ENCODE peak calls at places on chromosomes 11 and 22, in eight cellular contexts. C, G, J, I, O, U, E and Q are unnamed samples.

GRCh38 chr11:26575946-26576345 is 3.9 kb upstream of the MUC15 start:
- DNase-seq in C (no peak), G (no peak), J (no peak), I (no peak), O (no peak), U (no peak), E (no peak), Q (no peak)

GRCh38 chr11:69962152-69962551 is 116.0 kb upstream of the ANO1 start:
- DNase-seq in C (no peak), G (no peak), J (no peak), I (no peak), O (no peak), U (peak; percentile 83), E (no peak), Q (peak; percentile 33)

GRCh38 chr11:33692013-33692504 is 8.6 kb downstream of the C11orf91 start:
- DNase-seq in C (peak; percentile 69), G (peak; percentile 95), J (no peak), I (no peak), O (peak; percentile 95), U (peak; percentile 99), E (peak; percentile 98), Q (peak; percentile 98)

GRCh38 chr22:43446037-43446803 is 34.4 kb downstream of the MPPED1 start:
- DNase-seq in C (no peak), G (peak; percentile 21), J (peak; percentile 36), I (no peak), O (peak; percentile 11), U (peak; percentile 2), E (peak; percentile 36), Q (no peak)

GRCh38 chr11:126366064-126366822 is 10.8 kb downstream of the ST3GAL4 start:
- DNase-seq in C (peak; percentile 8), G (no peak), J (peak; percentile 74), I (no peak), O (no peak), U (no peak), E (peak; percentile 16), Q (no peak)

GRCh38 chr22:49671331-49672012 is 156.2 kb downstream of the BRD1 start:
- DNase-seq in C (no peak), G (no peak), J (peak; percentile 29), I (peak; percentile 45), O (no peak), U (no peak), E (no peak), Q (no peak)

GRCh38 chr22:46561435-46561905 is 24.1 kb upstream of the CELSR1 start:
- DNase-seq in C (peak; percentile 24), G (no peak), J (no peak), I (no peak), O (no peak), U (peak; percentile 28), E (no peak), Q (no peak)

GRCh38 chr11:898160-898517 is 12.5 kb downstream of the CHID1 start:
- DNase-seq in C (no peak), G (no peak), J (no peak), I (no peak), O (no peak), U (peak; percentile 33), E (no peak), Q (peak; percentile 36)

GRCh38 chr11:1180947-1181391 is 23.2 kb downstream of the MUC5AC start:
- DNase-seq in C (no peak), G (no peak), J (no peak), I (no peak), O (no peak), U (no peak), E (no peak), Q (no peak)

GRCh38 chr22:46911341-46911740 is 148.9 kb downstream of the TBC1D22A start:
- DNase-seq in C (no peak), G (no peak), J (no peak), I (no peak), O (no peak), U (no peak), E (peak; percentile 15), Q (no peak)

GRCh38 chr22:26981111-26981510 is 323.7 kb downstream of the MIAT start:
- DNase-seq in C (no peak), G (no peak), J (no peak), I (no peak), O (no peak), U (no peak), E (no peak), Q (no peak)

GRCh38 chr11:11843233-11843632 is 1.5 kb downstream of the USP47 start:
- DNase-seq in C (peak; percentile 29), G (peak; percentile 79), J (no peak), I (no peak), O (no peak), U (peak; percentile 80), E (no peak), Q (peak; percentile 91)

GRCh38 chr11:9817191-9817590 is 153.3 kb downstream of the SWAP70 start:
- DNase-seq in C (no peak), G (no peak), J (no peak), I (no peak), O (no peak), U (no peak), E (no peak), Q (no peak)

GRCh38 chr11:15828241-15828903 is 528.0 kb downstream of the SOX6 start:
- DNase-seq in C (peak; percentile 23), G (no peak), J (no peak), I (no peak), O (no peak), U (no peak), E (no peak), Q (no peak)

GRCh38 chr11:117146521-117146920 is 2.4 kb downstream of the PAFAH1B2 start:
- DNase-seq in C (no peak), G (peak; percentile 59), J (no peak), I (no peak), O (no peak), U (peak; percentile 32), E (no peak), Q (peak; percentile 38)

GRCh38 chr11:56932572-56933235 is 56.0 kb upstream of the OR5AK2 start:
- DNase-seq in C (peak; percentile 14), G (peak; percentile 36), J (no peak), I (no peak), O (no peak), U (peak; percentile 87), E (no peak), Q (peak; percentile 89)

GRCh38 chr11:119389611-119390254 is 8.2 kb upstream of the USP2 start:
- DNase-seq in C (no peak), G (no peak), J (no peak), I (no peak), O (no peak), U (peak; percentile 13), E (peak; percentile 73), Q (peak; percentile 22)

GRCh38 chr22:30694638-30695350 is at the start of gene OSBP2:
- DNase-seq in C (peak; percentile 55), G (no peak), J (peak; percentile 76), I (peak; percentile 76), O (no peak), U (peak; percentile 14), E (no peak), Q (peak; percentile 45)

GRCh38 chr11:116418388-116419041 is 354.3 kb downstream of the BUD13 start:
- DNase-seq in C (no peak), G (no peak), J (no peak), I (no peak), O (no peak), U (no peak), E (no peak), Q (no peak)